ENCODE peak calls at places on chromosomes 2 and 18, in eight cellular contexts. I, T, O, P, S, U, Y and M are unnamed samples.

GRCh38 chr2:230957756-230958391 is 32.8 kb upstream of the GPR55 start:
- DNase-seq in I (no peak), T (no peak), O (no peak), P (no peak), S (no peak), U (no peak), Y (no peak), M (no peak)

GRCh38 chr2:231710751-231711676 is 2.7 kb downstream of the PTMA start:
- DNase-seq in I (no peak), T (no peak), O (peak; percentile 58), P (no peak), S (peak; percentile 76), U (peak; percentile 80), Y (peak; percentile 28), M (peak; percentile 59)

GRCh38 chr2:190216829-190217228 is 102.8 kb downstream of the HIBCH start:
- DNase-seq in I (no peak), T (no peak), O (peak; percentile 74), P (no peak), S (no peak), U (no peak), Y (peak; percentile 21), M (peak; percentile 67)

GRCh38 chr2:188291617-188292445 is at the start of gene GULP1:
- DNase-seq in I (peak; percentile 71), T (no peak), O (peak; percentile 95), P (peak; percentile 75), S (peak; percentile 87), U (peak; percentile 90), Y (no peak), M (peak; percentile 81)

GRCh38 chr2:159090514-159091201 is 122.2 kb downstream of the TANC1 start:
- DNase-seq in I (peak; percentile 39), T (no peak), O (no peak), P (peak; percentile 38), S (no peak), U (no peak), Y (peak; percentile 50), M (peak; percentile 24)

GRCh38 chr18:42030586-42031182 is 75.7 kb downstream of the PIK3C3 start:
- DNase-seq in I (peak; percentile 20), T (no peak), O (peak; percentile 50), P (peak; percentile 24), S (no peak), U (no peak), Y (peak; percentile 10), M (peak; percentile 40)

GRCh38 chr18:35998967-35999366 is 26.5 kb downstream of the RMP24 start:
- DNase-seq in I (peak; percentile 25), T (no peak), O (no peak), P (no peak), S (no peak), U (no peak), Y (peak; percentile 14), M (no peak)

GRCh38 chr2:225002039-225002655 is 40.1 kb downstream of the DOCK10 start:
- DNase-seq in I (peak; percentile 85), T (no peak), O (peak; percentile 84), P (peak; percentile 78), S (no peak), U (no peak), Y (peak; percentile 85), M (peak; percentile 48)

GRCh38 chr2:199485732-199486335 is 28.1 kb upstream of the SATB2 start:
- DNase-seq in I (peak; percentile 54), T (no peak), O (peak; percentile 83), P (peak; percentile 49), S (no peak), U (no peak), Y (peak; percentile 55), M (peak; percentile 54)

GRCh38 chr2:28293416-28293815 is 99.2 kb upstream of the FOSL2 start:
- DNase-seq in I (no peak), T (no peak), O (peak; percentile 10), P (no peak), S (no peak), U (no peak), Y (no peak), M (no peak)

GRCh38 chr18:62325806-62326645 is 916 bp downstream of the TNFRSF11A start:
- DNase-seq in I (peak; percentile 10), T (no peak), O (peak; percentile 37), P (peak; percentile 2), S (no peak), U (no peak), Y (peak; percentile 38), M (peak; percentile 47)

GRCh38 chr2:99085400-99085799 is 56.1 kb upstream of the C2orf15 start:
- DNase-seq in I (peak; percentile 26), T (no peak), O (peak; percentile 38), P (no peak), S (no peak), U (no peak), Y (peak; percentile 45), M (peak; percentile 9)

GRCh38 chr2:27871805-27872204 is 18.4 kb downstream of the RBKS start:
- DNase-seq in I (no peak), T (no peak), O (peak; percentile 3), P (no peak), S (no peak), U (no peak), Y (no peak), M (no peak)

GRCh38 chr2:168192839-168193616 is 54.4 kb downstream of the STK39 start:
- DNase-seq in I (no peak), T (no peak), O (no peak), P (no peak), S (no peak), U (no peak), Y (no peak), M (no peak)

GRCh38 chr2:29066271-29066860 is 8.0 kb downstream of the PCARE start:
- DNase-seq in I (peak; percentile 69), T (no peak), O (no peak), P (peak; percentile 68), S (no peak), U (no peak), Y (no peak), M (peak; percentile 31)

GRCh38 chr2:202635441-202636296 is 900 bp downstream of the FAM117B start:
- DNase-seq in I (peak; percentile 31), T (no peak), O (peak; percentile 88), P (peak; percentile 34), S (peak; percentile 86), U (peak; percentile 80), Y (peak; percentile 81), M (peak; percentile 82)

GRCh38 chr2:227482638-227483340 is 10.8 kb downstream of the AGFG1 start:
- DNase-seq in I (peak; percentile 67), T (no peak), O (no peak), P (no peak), S (no peak), U (no peak), Y (peak; percentile 79), M (no peak)

GRCh38 chr2:96556441-96557330 is 20.1 kb downstream of the ARID5A start:
- DNase-seq in I (peak; percentile 96), T (no peak), O (no peak), P (peak; percentile 87), S (no peak), U (no peak), Y (peak; percentile 37), M (no peak)

GRCh38 chr2:167861574-167862193 is 385.7 kb downstream of the STK39 start:
- DNase-seq in I (no peak), T (no peak), O (no peak), P (no peak), S (no peak), U (no peak), Y (no peak), M (no peak)

GRCh38 chr2:230949966-230950832 is 25.2 kb upstream of the GPR55 start:
- DNase-seq in I (no peak), T (no peak), O (no peak), P (no peak), S (no peak), U (no peak), Y (peak; percentile 97), M (no peak)

GRCh38 chr2:102082591-102083586 is 59.7 kb upstream of the IL1R1 start:
- DNase-seq in I (peak; percentile 97), T (no peak), O (no peak), P (peak; percentile 91), S (peak; percentile 74), U (peak; percentile 77), Y (peak; percentile 80), M (peak; percentile 95)

GRCh38 chr2:241507430-241508239 is 749 bp downstream of the STK25 start:
- DNase-seq in I (peak; percentile 18), T (no peak), O (peak; percentile 80), P (peak; percentile 33), S (peak; percentile 75), U (no peak), Y (peak; percentile 47), M (peak; percentile 59)

GRCh38 chr18:78986018-78986481 is 6.4 kb downstream of the SALL3 start:
- DNase-seq in I (peak; percentile 6), T (no peak), O (peak; percentile 84), P (no peak), S (no peak), U (no peak), Y (no peak), M (peak; percentile 33)

DNA sequence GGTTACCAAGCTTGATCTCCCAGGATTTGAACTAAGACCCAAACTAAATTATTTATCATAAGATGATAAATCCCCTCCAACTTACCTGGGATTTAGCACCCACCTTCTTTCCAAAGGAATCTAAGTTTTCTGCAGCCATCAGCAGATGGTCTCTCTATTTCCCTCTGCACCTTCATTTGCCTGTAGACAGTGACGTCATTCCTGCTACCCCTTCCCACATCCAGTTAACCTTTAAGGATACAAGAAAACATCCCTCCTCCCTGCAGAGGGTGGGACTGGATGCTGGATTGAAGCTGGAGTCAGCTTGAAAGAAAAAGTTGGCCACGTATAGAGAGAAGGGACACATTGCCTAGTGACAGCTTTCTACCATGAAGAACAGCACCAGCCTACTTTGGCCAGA is 3.7 kb upstream of the DNER start:
- DNase-seq in I (no peak), T (no peak), O (no peak), P (no peak), S (no peak), U (no peak), Y (no peak), M (no peak)
- H3K4me3 ChIP-seq in I (no peak overlapping the region), T (no peak overlapping the region), O (no peak overlapping the region), P (no peak overlapping the region), S (no peak overlapping the region), U (no peak overlapping the region), Y (no peak overlapping the region), M (no peak overlapping the region)

GRCh38 chr2:126655066-126655465 is 892 bp upstream of the GYPC start:
- DNase-seq in I (peak; percentile 6), T (no peak), O (peak; percentile 50), P (peak; percentile 20), S (no peak), U (no peak), Y (no peak), M (no peak)
- H3K4me3 ChIP-seq in I (no peak overlapping the region), T (no peak overlapping the region), O (no peak overlapping the region), P (no peak overlapping the region), S (peak overlapping the region; percentile 85), U (no peak overlapping the region), Y (no peak overlapping the region), M (no peak overlapping the region)

DNA sequence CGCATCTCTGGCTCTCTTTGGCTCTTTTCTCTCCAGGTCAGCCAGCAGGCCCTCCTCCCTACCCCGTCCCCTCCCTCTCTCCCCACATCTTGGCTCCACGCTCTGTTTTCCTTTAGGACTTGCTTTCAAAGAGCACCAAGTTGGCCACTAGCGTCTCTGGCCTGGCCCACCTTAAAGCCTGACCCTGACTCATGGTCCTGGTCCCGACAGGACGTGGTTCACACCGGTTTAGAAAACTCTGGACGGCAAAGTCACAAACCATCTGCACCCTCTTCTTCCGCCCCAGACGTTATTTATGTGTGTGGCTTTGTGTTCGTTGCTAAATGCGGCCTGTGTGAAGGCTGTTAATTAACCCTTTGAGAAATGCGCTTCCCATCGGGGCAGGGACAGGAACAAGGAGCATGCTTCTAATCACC is 169.0 kb upstream of the HAAO start:
- DNase-seq in I (peak; percentile 74), T (no peak), O (peak; percentile 61), P (no peak), S (peak; percentile 89), U (peak; percentile 94), Y (no peak), M (peak; percentile 39)
- H3K4me3 ChIP-seq in I (no peak overlapping the region), T (no peak overlapping the region), O (no peak overlapping the region), P (no peak overlapping the region), S (no peak overlapping the region), U (no peak overlapping the region), Y (no peak overlapping the region), M (no peak overlapping the region)

GRCh38 chr2:152432765-152433164 is 97.8 kb downstream of the FMNL2 start:
- DNase-seq in I (no peak), T (no peak), O (no peak), P (no peak), S (no peak), U (no peak), Y (no peak), M (no peak)
- H3K4me3 ChIP-seq in I (no peak overlapping the region), T (no peak overlapping the region), O (no peak overlapping the region), P (no peak overlapping the region), S (no peak overlapping the region), U (no peak overlapping the region), Y (no peak overlapping the region), M (no peak overlapping the region)